ENCODE peak calls at places on chromosomes 7 and 10, in nine cellular contexts. O, G, F, R, Y, L, H, T and J are unnamed samples.

GRCh38 chr10:114917927-114918672 is 19.9 kb upstream of the TRUB1 start:
- DNase-seq in T (no peak), G (no peak), Y (no peak), R (no peak), F (no peak), O (no peak), H (no peak), L (no peak), J (no peak)

GRCh38 chr7:140451716-140452115 is 27.6 kb downstream of the MKRN1 start:
- DNase-seq in F (no peak), R (no peak), T (no peak), O (no peak), G (no peak), Y (no peak), L (no peak), H (no peak), J (no peak)

GRCh38 chr7:43660141-43660540 is 69.2 kb downstream of the COA1 start:
- DNase-seq in F (no peak), Y (no peak), T (no peak), G (no peak), O (no peak), H (no peak), R (no peak), L (no peak), J (no peak)

GRCh38 chr7:122790132-122790531 is 87.4 kb upstream of the RNF148 start:
- DNase-seq in F (no peak), T (no peak), G (no peak), Y (no peak), L (no peak), H (no peak), O (no peak), R (no peak), J (no peak)

GRCh38 chr10:44300666-44301649 is 83.9 kb downstream of the CXCL12 start:
- DNase-seq in H (peak; percentile 100), R (no peak), T (peak; percentile 81), L (no peak), G (peak; percentile 83), F (no peak), O (no peak), Y (no peak), J (no peak)

GRCh38 chr10:77637986-77638765 is 568 bp upstream of the KCNMA1 start:
- DNase-seq in T (peak; percentile 61), F (peak; percentile 70), L (peak; percentile 36), G (peak; percentile 59), H (no peak), Y (no peak), R (no peak), O (peak; percentile 46), J (no peak)

GRCh38 chr10:12509016-12509793 is 159.9 kb downstream of the CAMK1D start:
- DNase-seq in F (peak; percentile 45), H (no peak), Y (peak; percentile 25), R (no peak), L (no peak), G (no peak), O (no peak), T (no peak), J (no peak)

GRCh38 chr10:92688927-92689662 is 660 bp upstream of the HHEX start:
- DNase-seq in H (no peak), O (peak; percentile 31), R (no peak), T (peak; percentile 53), Y (peak; percentile 61), G (peak; percentile 45), L (no peak), F (peak; percentile 69), J (no peak)

GRCh38 chr10:71307469-71308085 is 11.5 kb upstream of the SLC29A3 start:
- DNase-seq in T (peak; percentile 27), O (no peak), H (no peak), R (no peak), L (no peak), F (no peak), Y (no peak), G (no peak), J (no peak)

GRCh38 chr10:5574642-5575131 is 49.9 kb downstream of the CALML3 start:
- DNase-seq in F (no peak), G (no peak), H (no peak), Y (no peak), T (no peak), L (no peak), O (no peak), R (no peak), J (no peak)

GRCh38 chr10:132817701-132818211 is 31.8 kb upstream of the NKX6-2 start:
- DNase-seq in H (no peak), L (no peak), O (no peak), T (no peak), R (no peak), G (no peak), F (no peak), Y (no peak), J (no peak)

GRCh38 chr10:61588770-61589211 is 73.9 kb upstream of the CABCOCO1 start:
- DNase-seq in R (no peak), O (no peak), H (no peak), Y (no peak), F (no peak), G (peak; percentile 22), T (peak; percentile 36), L (no peak), J (no peak)

DNA sequence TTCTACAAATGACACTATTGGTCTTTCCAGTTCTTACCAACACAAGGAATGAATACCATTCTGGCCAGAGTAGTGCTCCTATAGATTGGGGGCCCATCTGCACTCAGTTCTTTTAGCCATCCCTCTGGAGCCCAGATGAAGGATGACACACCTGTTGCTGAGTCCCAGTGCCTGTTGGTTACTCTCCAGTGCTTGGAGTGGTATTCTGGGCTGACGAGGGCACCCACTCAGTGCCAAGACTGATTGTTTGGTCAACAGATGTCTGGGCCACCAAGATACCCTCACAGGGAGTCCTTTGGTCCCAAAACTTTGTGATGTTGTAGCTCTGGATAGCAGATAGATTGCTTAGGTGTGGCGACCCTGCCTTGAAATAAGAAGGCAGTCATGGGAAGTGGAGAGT is 23.7 kb upstream of the ITGA8 start:
- DNase-seq in T (no peak), O (no peak), G (no peak), R (no peak), L (no peak), Y (no peak), H (no peak), F (no peak), J (no peak)
- TF ChIP-seq CTCF in T (no peak), O (no peak), G (no peak), R (no peak), L (no peak), Y (no peak), H (no peak), F (no peak), J (no peak)

GRCh38 chr7:132004528-132004927 is 448.1 kb upstream of the PODXL start:
- DNase-seq in T (peak; percentile 15), Y (no peak), L (no peak), R (no peak), G (peak; percentile 89), O (no peak), H (peak; percentile 25), F (no peak), J (no peak)
- TF ChIP-seq CTCF in T (peak; percentile 24), Y (no peak), L (no peak), R (peak; percentile 5), G (peak; percentile 91), O (no peak), H (peak; percentile 65), F (peak; percentile 28), J (no peak)

GRCh38 chr10:113473851-113474250 is 79.0 kb upstream of the HABP2 start:
- DNase-seq in F (no peak), O (no peak), R (no peak), Y (no peak), T (no peak), L (no peak), G (no peak), H (peak; percentile 60), J (no peak)

GRCh38 chr10:113476191-113476590 is 76.7 kb upstream of the HABP2 start:
- DNase-seq in F (no peak), G (no peak), Y (no peak), O (no peak), H (peak; percentile 11), L (no peak), T (no peak), R (no peak), J (no peak)

GRCh38 chr10:113476673-113477072 is 76.2 kb upstream of the HABP2 start:
- DNase-seq in F (no peak), H (no peak), L (no peak), O (no peak), T (no peak), R (no peak), Y (no peak), G (no peak), J (no peak)

GRCh38 chr10:113474756-113475155 is 78.1 kb upstream of the HABP2 start:
- DNase-seq in L (no peak), H (peak; percentile 21), Y (no peak), F (no peak), T (no peak), G (no peak), R (no peak), O (no peak), J (no peak)

GRCh38 chr10:113475381-113475807 is 77.5 kb upstream of the HABP2 start:
- DNase-seq in Y (no peak), O (no peak), H (peak; percentile 83), L (no peak), R (no peak), T (no peak), G (no peak), F (peak; percentile 82), J (no peak)
- TF ChIP-seq CTCF in Y (no peak), O (no peak), H (peak; percentile 48), L (no peak), R (no peak), T (no peak), G (no peak), F (peak; percentile 7), J (peak; percentile 43)

GRCh38 chr10:101071885-101072433 is 10.2 kb downstream of the KAZALD1 start:
- DNase-seq in G (no peak), Y (no peak), F (no peak), H (no peak), L (no peak), T (no peak), O (no peak), R (no peak), J (no peak)

GRCh38 chr10:101071266-101071884 is 9.6 kb downstream of the KAZALD1 start:
- DNase-seq in G (no peak), F (peak; percentile 72), Y (no peak), T (no peak), H (no peak), R (no peak), L (no peak), O (no peak), J (no peak)

GRCh38 chr10:101075775-101076174 is 14.0 kb downstream of the KAZALD1 start:
- DNase-seq in O (no peak), L (no peak), H (no peak), G (no peak), R (no peak), F (no peak), Y (no peak), T (no peak), J (no peak)

GRCh38 chr10:101072923-101073322 is 11.1 kb downstream of the KAZALD1 start:
- DNase-seq in H (no peak), L (no peak), Y (no peak), T (no peak), O (no peak), G (no peak), F (no peak), R (no peak), J (no peak)

DNA sequence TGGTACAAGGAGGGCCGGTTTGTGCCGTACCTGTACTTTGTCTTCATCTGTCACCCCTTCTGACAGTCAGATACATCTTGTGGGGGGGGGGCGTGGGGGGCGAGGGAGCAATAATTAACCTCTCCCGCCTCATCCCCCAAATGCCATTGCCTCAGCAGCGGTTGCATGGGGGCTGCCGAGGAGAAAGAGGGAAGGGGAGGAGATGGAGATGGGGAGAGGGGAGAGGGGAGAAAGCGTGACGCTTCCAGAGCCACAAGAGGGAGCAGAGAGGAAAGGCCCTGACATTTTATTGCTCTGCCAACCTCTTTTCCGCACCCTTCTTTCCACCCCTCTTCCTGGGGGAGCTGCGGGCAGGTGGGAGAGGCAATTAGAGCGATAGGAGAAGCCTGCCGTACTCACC is 11.8 kb downstream of the KAZALD1 start:
- DNase-seq in O (no peak), Y (no peak), T (no peak), R (no peak), H (no peak), G (no peak), L (no peak), F (no peak), J (no peak)
- TF ChIP-seq CTCF in O (no peak), Y (no peak), T (peak; percentile 6), R (no peak), H (no peak), G (peak; percentile 25), L (no peak), F (no peak), J (no peak)